ENCODE peak calls at places on chromosomes 3 and 15, in four cellular contexts. M, P, W and V are unnamed samples.

GRCh38 chr15:43934480-43934879 is 107.7 kb downstream of the WDR76 start:
- DNase-seq in P (peak; percentile 43), W (peak; percentile 65), M (no peak), V (no peak)

GRCh38 chr3:27877122-27878011 is 155.2 kb upstream of the EOMES start:
- DNase-seq in M (no peak), P (no peak), W (no peak), V (no peak)

GRCh38 chr3:184196536-184196935 is 10.5 kb downstream of the ABCF3 start:
- DNase-seq in W (no peak), P (no peak), M (no peak), V (no peak)

GRCh38 chr15:85622432-85622831 is 172.3 kb downstream of the KLHL25 start:
- DNase-seq in P (no peak), W (peak; percentile 79), M (no peak), V (no peak)

GRCh38 chr15:20280933-20281463 is 260.6 kb downstream of the GOLGA6L6 start:
- DNase-seq in M (no peak), W (no peak), P (peak; percentile 47), V (peak; percentile 76)

GRCh38 chr3:110677506-110677905 is 394.1 kb upstream of the NECTIN3 start:
- DNase-seq in W (no peak), M (no peak), P (no peak), V (no peak)

GRCh38 chr3:150640256-150640655 is 37.1 kb downstream of the SELENOT start:
- DNase-seq in P (no peak), W (no peak), M (no peak), V (no peak)

GRCh38 chr15:48582472-48583235 is 62.9 kb downstream of the FBN1 start:
- DNase-seq in W (peak; percentile 95), M (no peak), P (peak; percentile 17), V (no peak)

GRCh38 chr15:74335396-74335795 is 32.0 kb downstream of the CYP11A1 start:
- DNase-seq in M (no peak), P (no peak), W (no peak), V (peak; percentile 18)

GRCh38 chr3:147008886-147009285 is 397.5 kb downstream of the ZIC4 start:
- DNase-seq in P (no peak), W (peak; percentile 48), M (no peak), V (no peak)

GRCh38 chr15:56469484-56469883 is 4.5 kb upstream of the MNS1 start:
- DNase-seq in P (no peak), W (no peak), M (no peak), V (no peak)

GRCh38 chr3:155747286-155747685 is 2.4 kb upstream of the PLCH1 start:
- DNase-seq in W (no peak), M (no peak), P (no peak), V (no peak)

GRCh38 chr15:50143255-50143860 is 24.3 kb upstream of the ATP8B4 start:
- DNase-seq in M (no peak), P (no peak), W (no peak), V (no peak)

GRCh38 chr3:188170461-188171459 is 16.8 kb downstream of the LPP start:
- DNase-seq in W (no peak), P (no peak), M (no peak), V (no peak)

GRCh38 chr15:31206386-31207174 is 105.1 kb upstream of the TRPM1 start:
- DNase-seq in M (no peak), P (no peak), W (no peak), V (peak; percentile 87)

GRCh38 chr3:184347321-184348056 is 10.1 kb downstream of the FAM131A start:
- DNase-seq in W (peak; percentile 27), P (peak; percentile 75), M (no peak), V (no peak)

GRCh38 chr3:148433665-148434064 is 264.0 kb upstream of the AGTR1 start:
- DNase-seq in P (no peak), W (no peak), M (no peak), V (no peak)

GRCh38 chr15:37880009-37880834 is 54.2 kb upstream of the TMCO5A start:
- DNase-seq in P (no peak), M (no peak), W (peak; percentile 67), V (no peak)

GRCh38 chr3:4757056-4757948 is 221.9 kb upstream of the BHLHE40 start:
- DNase-seq in W (no peak), P (no peak), M (no peak), V (no peak)

GRCh38 chr3:16512435-16513140 is 911 bp downstream of the RFTN1 start:
- DNase-seq in M (peak; percentile 35), P (peak; percentile 96), W (peak; percentile 76), V (peak; percentile 92)

GRCh38 chr3:73467211-73467610 is 157.5 kb downstream of the PDZRN3 start:
- DNase-seq in W (no peak), P (no peak), M (no peak), V (no peak)

GRCh38 chr3:173622156-173622555 is 224.6 kb downstream of the NLGN1 start:
- DNase-seq in W (peak; percentile 47), P (no peak), M (no peak), V (no peak)

GRCh38 chr3:148205945-148206845 is 491.5 kb upstream of the AGTR1 start:
- DNase-seq in M (no peak), P (no peak), W (peak; percentile 26), V (no peak)

GRCh38 chr3:172218350-172219323 is 179.3 kb downstream of the FNDC3B start:
- DNase-seq in W (no peak), M (no peak), P (no peak), V (no peak)

GRCh38 chr15:74906193-74906449 is 530 bp downstream of the FAM219B start:
- DNase-seq in P (peak; percentile 91), W (peak; percentile 59), M (no peak), V (no peak)

GRCh38 chr15:52262364-52262763 is 33.2 kb downstream of the MYO5C start:
- DNase-seq in P (peak; percentile 81), M (no peak), W (no peak), V (no peak)
- H3K4me1 ChIP-seq in P (peaks cover 15% of the 10 kb centered on the region), M (peaks cover 31% of the 10 kb centered on the region), W (peaks cover 17% of the 10 kb centered on the region), V (peaks cover 5% of the 10 kb centered on the region)

GRCh38 chr3:186784820-186785516 is 1.6 kb downstream of the EIF4A2 start:
- DNase-seq in M (no peak), W (peak; percentile 39), P (no peak), V (no peak)
- H3K27ac ChIP-seq in M (peak overlapping the region; percentile 98), W (peak overlapping the region; percentile 87), P (peak overlapping the region; percentile 100), V (peak overlapping the region; percentile 13)

GRCh38 chr15:40331026-40331425 is 7.5 kb downstream of the INAFM2 start:
- DNase-seq in M (no peak), W (no peak), P (peak; percentile 11), V (peak; percentile 51)

GRCh38 chr15:40330368-40330836 is 6.9 kb downstream of the INAFM2 start:
- DNase-seq in P (peak; percentile 31), W (peak; percentile 64), M (no peak), V (peak; percentile 87)

GRCh38 chr15:40328176-40328575 is 4.7 kb downstream of the INAFM2 start:
- DNase-seq in P (peak; percentile 70), W (no peak), M (no peak), V (no peak)

GRCh38 chr15:40328711-40329240 is 5.3 kb downstream of the INAFM2 start:
- DNase-seq in W (no peak), M (no peak), P (no peak), V (no peak)

DNA sequence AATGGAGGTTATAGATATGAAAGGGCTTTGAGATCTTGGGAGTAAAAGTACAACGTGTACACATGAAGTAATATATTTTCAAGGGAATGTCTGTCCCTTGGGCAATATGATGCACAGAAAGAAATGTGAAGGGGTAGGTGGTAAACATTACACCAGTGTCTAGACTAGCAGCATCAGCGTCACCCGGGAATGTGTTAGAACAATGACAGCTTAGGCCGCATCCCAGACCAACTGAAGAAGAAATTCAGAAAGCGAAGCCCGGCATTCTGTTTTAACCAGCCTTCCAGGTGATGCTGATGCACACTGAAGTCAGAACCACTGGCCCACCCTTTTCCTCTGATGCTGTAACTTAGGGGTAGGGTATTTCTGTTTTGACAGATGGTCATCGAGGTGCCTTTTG is 6.3 kb downstream of the INAFM2 start:
- DNase-seq in W (peak; percentile 29), P (no peak), M (no peak), V (no peak)
- H3K4me1 ChIP-seq in W (peaks cover 52% of the 10 kb centered on the region), P (peaks cover 71% of the 10 kb centered on the region), M (peaks cover 21% of the 10 kb centered on the region), V (no peaks in the 10 kb centered on the region)

DNA sequence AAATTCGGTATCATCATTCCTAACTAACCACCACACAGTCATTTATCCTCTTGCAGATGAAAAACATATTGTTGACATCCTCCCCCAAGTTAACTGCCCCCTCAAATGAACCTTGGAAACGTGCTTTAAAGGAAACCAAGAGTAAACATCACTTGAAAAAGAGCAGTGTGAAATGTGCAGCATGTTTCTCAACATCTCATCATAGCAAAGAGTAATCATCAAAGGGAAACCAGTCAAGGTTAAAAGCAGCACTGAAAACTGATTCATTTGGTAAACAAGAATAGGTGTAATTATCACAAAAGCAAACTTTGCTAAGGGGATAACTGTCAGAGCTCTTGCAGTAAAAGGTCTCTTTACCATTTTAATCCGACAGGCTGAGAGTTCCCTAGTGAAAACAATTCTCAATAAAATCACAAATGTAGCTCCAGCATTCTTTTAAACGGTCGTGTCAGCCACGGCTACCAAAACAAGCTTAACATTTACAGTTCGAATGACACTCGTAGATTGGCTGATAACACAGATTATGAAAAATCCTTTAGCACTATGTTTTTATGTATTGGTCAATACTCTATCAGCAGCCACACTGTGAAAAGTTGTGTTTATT is 461.0 kb downstream of the GBE1 start:
- DNase-seq in M (no peak), W (no peak), P (no peak), V (no peak)
- H3K27ac ChIP-seq in M (no peak overlapping the region), W (no peak overlapping the region), P (no peak overlapping the region), V (no peak overlapping the region)

GRCh38 chr15:63912061-63912615 is 78.4 kb upstream of the HERC1 start:
- DNase-seq in M (no peak), W (no peak), P (no peak), V (no peak)
- H3K4me1 ChIP-seq in M (no peaks in the 10 kb centered on the region), W (peaks cover 22% of the 10 kb centered on the region), P (peaks cover 27% of the 10 kb centered on the region), V (peaks cover 15% of the 10 kb centered on the region)

GRCh38 chr3:46094506-46094905 is 67.2 kb upstream of the XCR1 start:
- DNase-seq in M (no peak), P (no peak), W (no peak), V (no peak)

GRCh38 chr3:46095307-46095706 is 68.0 kb upstream of the XCR1 start:
- DNase-seq in W (no peak), P (no peak), M (no peak), V (no peak)

GRCh38 chr3:46092704-46093085 is 65.4 kb upstream of the XCR1 start:
- DNase-seq in W (no peak), M (no peak), P (no peak), V (no peak)

GRCh38 chr3:46091971-46092703 is 64.9 kb upstream of the XCR1 start:
- DNase-seq in W (no peak), M (no peak), P (no peak), V (no peak)

DNA sequence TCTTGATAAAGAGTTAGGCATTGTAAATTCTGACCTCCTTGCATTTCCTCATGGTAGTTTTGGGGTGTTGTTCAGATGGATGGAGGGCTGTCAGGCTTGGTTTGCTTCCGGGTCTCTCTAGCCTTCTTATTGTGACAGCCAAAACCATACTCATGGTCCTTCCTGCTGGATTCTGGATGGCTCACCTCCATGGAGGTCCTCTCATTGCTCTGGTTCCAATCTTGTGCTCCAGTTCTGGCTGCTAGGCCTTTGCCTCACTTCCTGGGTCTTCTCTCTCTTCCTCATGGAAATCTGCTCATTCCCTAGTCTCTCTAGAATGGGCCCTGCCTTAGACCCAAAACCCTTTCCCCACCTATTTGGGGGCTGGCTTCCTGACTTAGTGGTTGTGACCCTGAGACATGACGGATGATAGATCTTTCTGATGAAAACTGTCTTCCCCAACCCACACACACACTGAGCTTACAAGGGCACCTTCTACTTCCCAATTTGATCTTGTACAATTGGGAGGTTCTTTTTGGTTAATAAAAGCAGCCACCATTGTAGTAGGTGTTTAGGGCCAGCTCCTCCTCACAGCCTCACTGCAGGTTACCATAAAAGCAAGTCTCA is 66.1 kb upstream of the XCR1 start:
- DNase-seq in P (no peak), W (no peak), M (no peak), V (no peak)
- H3K27ac ChIP-seq in P (no peak overlapping the region), W (no peak overlapping the region), M (no peak overlapping the region), V (no peak overlapping the region)